ENCODE peak calls at places on chromosomes 11 and 22, in four cellular contexts. U is WTC11, V is K562, S is HepG2. N is an unnamed sample.
A peak's percentile ranks its signal among the peaks of the same experiment; 100 is the strongest.

GRCh38 chr22:26292667-26292995 is 123.4 kb downstream of the SEZ6L start:
- DNase-seq in U (no peak), V (no peak), S (no peak), N (no peak)

GRCh38 chr11:38824573-38824972 is 2226.5 kb upstream of the RAG2 start:
- DNase-seq in U (no peak), V (no peak), S (peak; percentile 8), N (no peak)

GRCh38 chr22:20792221-20792965 is 18.5 kb downstream of the SERPIND1 start:
- DNase-seq in U (no peak), V (no peak), S (no peak), N (no peak)

GRCh38 chr22:49212002-49212401 is 615.7 kb downstream of the BRD1 start:
- DNase-seq in U (peak; percentile 2), V (no peak), S (no peak), N (no peak)

GRCh38 chr11:6632116-6633073 is 13.2 kb upstream of the TPP1 start:
- DNase-seq in U (no peak), V (no peak), S (no peak), N (no peak)

GRCh38 chr11:57283231-57283990 is 41.3 kb downstream of the TNKS1BP1 start:
- DNase-seq in U (peak; percentile 24), V (no peak), S (no peak), N (no peak)

GRCh38 chr22:43996170-43996980 is 27.7 kb upstream of the PARVB start:
- DNase-seq in U (no peak), V (no peak), S (no peak), N (no peak)

GRCh38 chr11:62806611-62807121 is 1.4 kb upstream of the NXF1 start:
- DNase-seq in U (no peak), V (peak; percentile 7), S (no peak), N (no peak)

GRCh38 chr22:37386441-37386840 is 40.8 kb downstream of the ELFN2 start:
- DNase-seq in U (no peak), V (peak; percentile 26), S (no peak), N (no peak)

GRCh38 chr11:88012456-88012855 is 162.8 kb downstream of the RAB38 start:
- DNase-seq in U (no peak), V (no peak), S (no peak), N (no peak)

GRCh38 chr11:86374586-86374985 is at the start of gene CCDC81:
- DNase-seq in U (peak; percentile 84), V (no peak), S (no peak), N (no peak)

GRCh38 chr11:26805001-26805400 is 83.1 kb upstream of the SLC5A12 start:
- DNase-seq in U (no peak), V (no peak), S (no peak), N (no peak)

GRCh38 chr11:64409707-64410395 is 50.9 kb downstream of the RPS6KA4 start:
- DNase-seq in U (no peak), V (no peak), S (no peak), N (no peak)

GRCh38 chr22:36329217-36330078 is 58.3 kb downstream of the MYH9 start:
- DNase-seq in U (peak; percentile 89), V (peak; percentile 56), S (peak; percentile 89), N (peak; percentile 92)

GRCh38 chr11:119759324-119759723 is 30.3 kb upstream of the NECTIN1 start:
- DNase-seq in U (no peak), V (peak; percentile 59), S (no peak), N (no peak)

GRCh38 chr11:9357041-9357440 is 27.4 kb upstream of the IPO7 start:
- DNase-seq in U (no peak), V (no peak), S (no peak), N (no peak)

GRCh38 chr11:117076941-117077659 is 21.1 kb downstream of the SIK3 start:
- DNase-seq in U (no peak), V (no peak), S (peak; percentile 96), N (no peak)

GRCh38 chr11:86440305-86440716 is 65.6 kb downstream of the CCDC81 start:
- DNase-seq in U (no peak), V (no peak), S (no peak), N (no peak)

DNA sequence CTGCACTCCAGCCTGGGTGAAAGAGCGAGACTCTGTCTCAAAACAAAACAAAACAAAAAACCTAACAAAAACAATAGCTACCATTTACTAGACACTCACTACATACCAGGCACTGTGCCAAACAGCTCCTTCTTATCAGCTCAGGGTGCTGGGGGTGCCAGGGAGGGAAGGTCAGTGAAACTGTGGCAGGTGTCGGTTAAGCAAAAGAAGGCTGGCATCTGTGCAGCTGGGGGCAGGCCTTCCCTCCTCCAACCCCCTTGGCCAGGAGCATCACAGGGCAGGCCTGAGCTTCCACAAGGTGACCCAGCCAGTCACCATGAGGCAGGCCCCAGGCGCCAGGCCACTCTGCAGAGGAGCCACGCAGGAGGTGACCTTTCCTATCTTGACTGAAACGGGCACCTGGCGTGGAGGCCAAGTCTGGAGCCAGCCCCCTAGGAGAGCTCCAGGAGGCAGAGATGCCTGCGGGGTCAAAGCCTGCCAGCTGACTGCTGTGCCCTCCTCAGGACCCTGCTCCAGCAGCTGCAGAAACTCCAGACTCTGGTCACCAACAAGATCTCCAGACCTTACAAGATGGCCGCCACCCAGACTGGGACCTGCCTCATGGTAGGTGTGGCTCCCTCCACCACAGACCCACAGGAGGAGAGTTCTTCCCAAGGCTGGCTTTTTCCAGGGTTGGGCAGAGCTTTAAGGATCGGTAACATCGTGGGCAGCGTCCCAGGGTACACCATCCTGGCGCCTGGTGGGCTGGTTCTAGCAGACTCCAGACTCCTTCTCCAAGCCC is 31.3 kb upstream of the DGKZ start:
- DNase-seq in U (no peak), V (no peak), S (no peak), N (no peak)
- TF ChIP-seq NR3C1 in U (no peak), V (no peak), S (no peak), N (no peak)

DNA sequence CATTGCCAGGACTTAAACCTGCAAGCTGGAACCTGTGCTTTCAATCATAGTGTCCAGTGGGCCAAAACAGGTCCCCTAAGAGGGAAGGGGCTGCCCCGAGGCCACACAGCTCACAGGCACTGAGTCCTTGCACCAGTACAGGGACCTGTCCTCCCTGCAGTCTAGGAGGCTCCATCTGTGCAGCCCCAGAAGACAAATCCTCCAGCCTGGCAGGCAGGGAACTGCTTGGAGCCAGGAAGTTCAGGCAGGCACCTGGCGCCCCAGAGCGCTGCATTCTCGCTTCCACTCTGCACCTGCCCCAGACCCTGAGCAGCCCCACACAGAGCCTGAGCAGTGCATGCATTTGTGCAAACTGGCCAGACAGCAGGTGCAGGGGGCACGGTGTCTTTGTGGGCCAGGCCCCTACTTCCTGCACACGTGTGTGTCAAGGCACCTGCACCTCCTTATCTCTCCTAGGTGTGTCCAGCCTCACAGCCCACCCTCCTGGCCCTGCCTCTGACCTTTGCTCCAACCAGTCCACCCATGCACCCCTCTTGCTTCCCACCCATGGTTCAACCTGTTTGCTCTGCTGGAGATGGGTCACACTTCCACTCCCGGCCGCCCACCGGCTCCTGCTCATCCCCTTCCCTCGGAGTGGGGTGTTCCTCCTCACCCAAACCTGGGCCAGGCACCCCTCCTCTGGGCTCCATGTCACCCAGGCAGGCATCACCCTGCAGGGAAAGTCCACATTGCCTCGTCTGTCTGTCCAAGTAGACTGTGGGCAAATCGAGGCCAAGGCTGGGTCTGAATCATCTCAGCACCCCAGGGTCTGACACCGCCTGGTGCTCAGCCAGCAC is 19.0 kb downstream of the LINC01488 start:
- DNase-seq in U (no peak), V (no peak), S (no peak), N (no peak)
- TF ChIP-seq NR3C1 in U (no peak), V (no peak), S (no peak), N (no peak)

GRCh38 chr11:34639545-34639944 is 18.7 kb downstream of the EHF start:
- DNase-seq in U (no peak), V (no peak), S (no peak), N (peak; percentile 51)

GRCh38 chr11:34641981-34642380 is 21.1 kb downstream of the EHF start:
- DNase-seq in U (no peak), V (no peak), S (no peak), N (no peak)

GRCh38 chr11:34641456-34641855 is 20.6 kb downstream of the EHF start:
- DNase-seq in U (no peak), V (no peak), S (no peak), N (peak; percentile 51)

GRCh38 chr11:34638897-34639296 is 18.0 kb downstream of the EHF start:
- DNase-seq in U (no peak), V (no peak), S (no peak), N (no peak)

GRCh38 chr11:34640050-34640971 is 19.4 kb downstream of the EHF start:
- DNase-seq in U (peak; percentile 13), V (no peak), S (peak; percentile 94), N (peak; percentile 98)
- TF ChIP-seq NR3C1 in U (no peak), V (no peak), S (no peak), N (no peak)

GRCh38 chr22:19723990-19724827 is 870 bp downstream of the GP1BB start:
- DNase-seq in U (peak; percentile 76), V (peak; percentile 94), S (peak; percentile 44), N (peak; percentile 65)
- TF ChIP-seq NR3C1 in U (no peak), V (no peak), S (no peak), N (no peak)

N was measured in A549.